ENCODE peak calls at places on chromosomes 4 and X, in seven cellular contexts. M is A549, V is GM23338, X is HCT116, W is SK-N-SH, O is HL-60, Q is Panc1. F is an unnamed sample.
A peak's percentile ranks its signal among the peaks of the same experiment; 100 is the strongest.

GRCh38 chrX:149114874-149115273 is 390.2 kb downstream of the IDS start:
- DNase-seq in W (no peak), O (no peak), Q (no peak), X (no peak), M (no peak), V (no peak), F (no peak)

GRCh38 chr4:133149932-133150642 is 993 bp downstream of the PCDH10 start:
- DNase-seq in M (no peak), Q (no peak), O (no peak), W (no peak), X (no peak), V (peak; percentile 3), F (no peak)

GRCh38 chr4:83074086-83074704 is 39.2 kb downstream of the COPS4 start:
- DNase-seq in O (peak; percentile 76), V (peak; percentile 89), W (peak; percentile 56), M (peak; percentile 32), Q (peak; percentile 35), X (peak; percentile 65), F (peak; percentile 43)

GRCh38 chr4:143455211-143455610 is 58.3 kb upstream of the SMARCA5 start:
- DNase-seq in V (no peak), Q (no peak), O (no peak), W (no peak), M (no peak), X (no peak), F (no peak)

GRCh38 chr4:54089875-54090274 is 10.1 kb upstream of the GSX2 start:
- DNase-seq in M (no peak), Q (no peak), W (no peak), O (no peak), X (no peak), V (no peak), F (no peak)

GRCh38 chr4:40316333-40316781 is 18.8 kb upstream of the CHRNA9 start:
- DNase-seq in W (no peak), X (no peak), O (no peak), M (no peak), Q (no peak), V (no peak), F (no peak)

GRCh38 chr4:130849985-130850632 is 1754.2 kb downstream of the C4orf33 start:
- DNase-seq in Q (no peak), O (no peak), W (peak; percentile 1), M (no peak), X (no peak), V (no peak), F (no peak)

GRCh38 chr4:7750972-7751371 is 188.7 kb downstream of the AFAP1 start:
- DNase-seq in V (no peak), M (no peak), Q (no peak), W (no peak), X (no peak), O (no peak), F (no peak)

GRCh38 chrX:12052109-12052508 is 86.2 kb upstream of the FRMPD4 start:
- DNase-seq in M (no peak), Q (no peak), X (no peak), O (no peak), V (no peak), W (no peak), F (no peak)

GRCh38 chr4:121428721-121429120 is 47.9 kb upstream of the QRFPR start:
- DNase-seq in X (no peak), Q (no peak), V (no peak), O (no peak), M (no peak), W (no peak), F (no peak)

GRCh38 chr4:24764305-24764704 is 31.1 kb upstream of the SOD3 start:
- DNase-seq in Q (no peak), V (no peak), O (no peak), X (no peak), M (no peak), W (no peak), F (no peak)

GRCh38 chr4:74311696-74312313 is 3.5 kb downstream of the EPGN start:
- DNase-seq in M (peak; percentile 8), O (peak; percentile 42), W (peak; percentile 7), X (peak; percentile 62), V (peak; percentile 82), Q (peak; percentile 27), F (no peak)

GRCh38 chr4:15167743-15168142 is 165.5 kb downstream of the CPEB2 start:
- DNase-seq in O (no peak), W (no peak), X (no peak), V (no peak), Q (no peak), M (no peak), F (no peak)

GRCh38 chrX:115592997-115593734 is 32.2 kb downstream of the PLS3 start:
- DNase-seq in O (no peak), X (no peak), W (no peak), M (no peak), V (peak; percentile 23), Q (no peak), F (no peak)

GRCh38 chr4:6224725-6225124 is 24.4 kb upstream of the JAKMIP1 start:
- DNase-seq in X (no peak), W (no peak), M (no peak), O (no peak), V (no peak), Q (no peak), F (no peak)

GRCh38 chr4:186700746-186701145 is 22.9 kb downstream of the FAT1 start:
- DNase-seq in Q (no peak), W (no peak), X (no peak), V (no peak), O (no peak), M (no peak), F (no peak)
- TF ChIP-seq REST in Q (no peak), W (no peak), X (no peak), V (no peak), O (no peak), M (no peak), F (no peak)

DNA sequence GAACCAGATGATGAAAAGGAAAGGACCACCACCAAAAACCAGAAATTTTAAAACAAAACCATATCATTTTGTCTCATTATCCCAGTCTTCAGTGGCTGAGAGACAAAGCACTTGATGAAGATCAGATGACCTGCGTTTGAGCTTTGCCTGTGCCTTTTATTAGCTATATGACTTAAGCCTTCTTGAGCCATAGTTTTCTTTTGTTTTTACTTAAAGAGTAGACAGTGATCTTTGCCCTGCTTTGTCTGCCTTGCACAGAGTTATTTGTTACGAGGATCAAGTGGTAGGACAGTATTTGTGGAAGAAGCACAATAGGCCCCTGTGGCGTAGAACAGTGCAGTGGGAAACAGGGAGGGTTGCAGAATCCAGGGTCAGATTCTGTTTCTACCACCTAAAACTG is 89.9 kb downstream of the SLC10A6 start:
- DNase-seq in M (no peak), Q (no peak), X (no peak), W (no peak), O (no peak), V (no peak), F (no peak)
- TF ChIP-seq REST in M (no peak), Q (no peak), X (no peak), W (no peak), O (no peak), V (no peak), F (no peak)

DNA sequence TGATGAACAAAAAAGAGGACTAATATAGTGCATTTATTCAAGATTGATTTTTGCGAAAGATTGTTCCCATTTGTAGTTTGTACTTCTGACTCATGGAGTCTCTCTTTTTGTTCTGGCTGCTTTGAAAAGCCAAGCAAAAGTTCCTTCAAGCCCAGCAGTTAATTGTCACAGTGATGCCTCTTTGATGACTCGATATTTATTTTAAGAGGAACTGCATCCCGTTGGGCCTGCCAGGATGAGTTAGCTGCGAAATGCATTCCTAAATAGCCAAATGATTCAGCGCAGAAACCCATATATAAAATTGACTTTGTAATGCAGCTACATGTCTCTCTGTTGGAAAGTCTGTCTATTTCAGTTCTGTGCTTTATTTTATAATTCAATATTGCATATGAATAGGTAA is 295.1 kb downstream of the GBA3 start:
- DNase-seq in M (no peak), O (no peak), Q (no peak), W (no peak), V (no peak), X (no peak), F (no peak)
- TF ChIP-seq REST in M (no peak), O (no peak), Q (no peak), W (no peak), V (no peak), X (no peak), F (no peak)

GRCh38 chr4:87680271-87680670 is 30.2 kb downstream of the DMP1 start:
- DNase-seq in Q (no peak), X (no peak), W (no peak), M (no peak), O (no peak), V (peak; percentile 46), F (no peak)

GRCh38 chr4:87677731-87678130 is 27.7 kb downstream of the DMP1 start:
- DNase-seq in Q (no peak), O (no peak), X (no peak), M (no peak), V (no peak), W (no peak), F (no peak)

GRCh38 chr4:87679449-87680169 is 29.5 kb downstream of the DMP1 start:
- DNase-seq in M (peak; percentile 8), X (peak; percentile 48), V (peak; percentile 80), O (peak; percentile 13), W (peak; percentile 59), Q (peak; percentile 10), F (peak; percentile 67)
- TF ChIP-seq REST in M (no peak), X (no peak), V (no peak), O (no peak), W (no peak), Q (no peak), F (no peak)

GRCh38 chrX:132564026-132564425 is 75.2 kb upstream of the MBNL3 start:
- DNase-seq in Q (no peak), X (no peak), M (no peak), O (no peak), W (no peak), V (no peak), F (no peak)
- TF ChIP-seq REST in Q (no peak), X (no peak), M (no peak), O (no peak), W (no peak), V (no peak), F (no peak)

DNA sequence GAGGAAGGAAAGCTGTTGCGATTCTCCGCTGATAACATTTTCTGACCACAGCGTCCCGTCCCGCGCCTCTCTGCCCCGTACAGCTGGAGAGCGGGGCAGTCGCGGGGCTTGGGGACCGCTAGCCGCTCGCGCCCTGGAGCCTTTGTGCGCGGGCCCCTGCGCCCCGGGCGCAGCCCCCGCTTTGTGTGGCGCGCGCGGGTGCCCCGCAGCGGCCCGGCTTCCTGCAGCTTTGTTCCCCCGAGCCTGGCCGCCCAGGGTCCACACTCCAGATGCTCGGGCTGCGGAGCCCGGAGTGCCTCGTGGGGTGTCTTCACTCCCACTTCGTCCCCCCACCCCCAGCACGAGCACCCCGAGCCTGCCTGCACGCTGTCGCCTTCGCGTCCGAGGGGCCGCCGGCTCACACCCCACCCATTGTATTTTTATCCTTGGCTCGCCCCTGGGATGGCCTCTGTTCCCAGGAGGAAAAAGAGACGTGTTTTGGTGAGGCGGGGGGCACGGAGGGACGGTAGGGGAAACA is 535 bp downstream of the TMEM131L start:
- DNase-seq in M (peak; percentile 13), V (peak; percentile 19), W (peak; percentile 75), O (peak; percentile 27), Q (no peak), X (no peak), F (no peak)
- TF ChIP-seq REST in M (no peak), V (no peak), W (no peak), O (no peak), Q (no peak), X (no peak), F (no peak)